ENCODE peak calls at places on chromosomes 3 and 15, in four cellular contexts. D is HCT116, J is HepG2, I is K562. C is an unnamed sample.

GRCh38 chr3:131914090-131914691 is 120.6 kb downstream of the CPNE4 start:
- DNase-seq in I (no peak), D (no peak), J (no peak), C (no peak)

GRCh38 chr3:183434992-183435391 is 6.6 kb upstream of the MCF2L2 start:
- DNase-seq in I (no peak), D (no peak), J (no peak), C (no peak)

GRCh38 chr3:56976666-56977560 is 83.6 kb upstream of the SPATA12 start:
- DNase-seq in D (no peak), J (no peak), I (no peak), C (no peak)

GRCh38 chr3:192727032-192727847 is at the start of gene FGF12:
- DNase-seq in I (peak), D (no peak), J (peak), C (peak)

GRCh38 chr3:188411750-188412149 is 257.8 kb downstream of the LPP start:
- DNase-seq in J (no peak), I (no peak), D (no peak), C (no peak)

GRCh38 chr3:44963571-44964325 is 12.2 kb downstream of the ZDHHC3 start:
- DNase-seq in D (no peak), I (no peak), J (no peak), C (no peak)

GRCh38 chr3:105878061-105878460 is 9.2 kb upstream of the CBLB start:
- DNase-seq in D (no peak), I (no peak), J (no peak), C (no peak)

GRCh38 chr15:53716909-53717878 is 42.3 kb downstream of the WDR72 start:
- DNase-seq in D (no peak), J (peak), I (no peak), C (no peak)

GRCh38 chr3:161893972-161894371 is 397.4 kb downstream of the OTOL1 start:
- DNase-seq in I (no peak), J (no peak), D (no peak), C (no peak)

GRCh38 chr15:67335534-67336222 is 81.1 kb downstream of the IQCH start:
- DNase-seq in I (no peak), J (no peak), D (no peak), C (no peak)

GRCh38 chr3:44355634-44356033 is 17.1 kb downstream of the TCAIM start:
- DNase-seq in I (peak), J (peak), D (no peak), C (no peak)

GRCh38 chr15:40506964-40507571 is 36.3 kb downstream of the CHST14 start:
- DNase-seq in J (peak), D (peak), I (peak), C (peak)

GRCh38 chr15:90512281-90512680 is 17.4 kb upstream of the CRTC3 start:
- DNase-seq in D (no peak), I (no peak), J (no peak), C (no peak)

GRCh38 chr15:41241251-41241964 is 10.3 kb downstream of the CHP1 start:
- DNase-seq in J (peak), D (no peak), I (peak), C (no peak)

GRCh38 chr3:171565671-171566070 is 105.5 kb upstream of the TNIK start:
- DNase-seq in I (no peak), J (peak), D (no peak), C (no peak)

GRCh38 chr3:186746008-186746407 is 28.8 kb downstream of the KNG1 start:
- DNase-seq in I (no peak), D (peak), J (peak), C (peak)

GRCh38 chr15:39471791-39472190 is 109.1 kb upstream of the THBS1 start:
- DNase-seq in I (no peak), D (no peak), J (no peak), C (no peak)

GRCh38 chr15:90365414-90366055 is 13.5 kb downstream of the ZNF774 start:
- DNase-seq in I (no peak), D (no peak), J (no peak), C (no peak)

GRCh38 chr3:190375250-190375649 is 12.7 kb upstream of the CLDN16 start:
- DNase-seq in J (no peak), I (no peak), D (no peak), C (no peak)

GRCh38 chr3:192879346-192880031 is 38.2 kb downstream of the MB21D2 start:
- DNase-seq in I (no peak), D (peak), J (peak), C (peak)

GRCh38 chr15:30956216-30956803 is 35.1 kb downstream of the MTMR10 start:
- DNase-seq in I (no peak), D (no peak), J (no peak), C (no peak)

GRCh38 chr3:69864141-69864540 is 124.9 kb downstream of the MITF start:
- DNase-seq in I (no peak), D (no peak), J (no peak), C (no peak)

GRCh38 chr3:69865920-69866679 is 126.8 kb downstream of the MITF start:
- DNase-seq in I (no peak), D (no peak), J (no peak), C (no peak)

GRCh38 chr3:69856965-69857364 is 117.7 kb downstream of the MITF start:
- DNase-seq in D (no peak), J (no peak), I (no peak), C (no peak)

GRCh38 chr3:69864751-69865150 is 125.5 kb downstream of the MITF start:
- DNase-seq in D (no peak), I (no peak), J (no peak), C (no peak)

DNA sequence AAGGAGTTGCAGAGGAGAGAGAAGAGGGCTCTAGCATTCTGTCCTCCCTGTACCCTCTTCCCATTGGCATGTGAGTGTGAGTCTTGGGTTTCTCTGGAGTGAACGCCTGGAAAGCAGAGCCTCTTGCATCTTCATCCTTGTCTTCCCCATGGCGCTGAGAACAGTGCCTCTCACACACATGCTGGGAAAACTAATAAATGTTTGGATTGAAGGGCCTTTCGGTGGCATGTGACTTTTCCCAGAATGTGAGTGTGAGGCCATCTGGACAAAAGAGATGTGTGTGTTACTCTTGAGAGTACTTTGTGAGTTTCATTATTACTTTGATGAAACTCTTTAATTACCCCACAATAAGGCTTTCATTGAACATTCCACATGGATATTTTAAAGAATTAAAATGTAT is 122.3 kb downstream of the MITF start:
- DNase-seq in D (no peak), J (no peak), I (no peak), C (no peak)
- TF ChIP-seq FOSL1 in D (no peak), J (no peak), I (no peak), C (no peak)

DNA sequence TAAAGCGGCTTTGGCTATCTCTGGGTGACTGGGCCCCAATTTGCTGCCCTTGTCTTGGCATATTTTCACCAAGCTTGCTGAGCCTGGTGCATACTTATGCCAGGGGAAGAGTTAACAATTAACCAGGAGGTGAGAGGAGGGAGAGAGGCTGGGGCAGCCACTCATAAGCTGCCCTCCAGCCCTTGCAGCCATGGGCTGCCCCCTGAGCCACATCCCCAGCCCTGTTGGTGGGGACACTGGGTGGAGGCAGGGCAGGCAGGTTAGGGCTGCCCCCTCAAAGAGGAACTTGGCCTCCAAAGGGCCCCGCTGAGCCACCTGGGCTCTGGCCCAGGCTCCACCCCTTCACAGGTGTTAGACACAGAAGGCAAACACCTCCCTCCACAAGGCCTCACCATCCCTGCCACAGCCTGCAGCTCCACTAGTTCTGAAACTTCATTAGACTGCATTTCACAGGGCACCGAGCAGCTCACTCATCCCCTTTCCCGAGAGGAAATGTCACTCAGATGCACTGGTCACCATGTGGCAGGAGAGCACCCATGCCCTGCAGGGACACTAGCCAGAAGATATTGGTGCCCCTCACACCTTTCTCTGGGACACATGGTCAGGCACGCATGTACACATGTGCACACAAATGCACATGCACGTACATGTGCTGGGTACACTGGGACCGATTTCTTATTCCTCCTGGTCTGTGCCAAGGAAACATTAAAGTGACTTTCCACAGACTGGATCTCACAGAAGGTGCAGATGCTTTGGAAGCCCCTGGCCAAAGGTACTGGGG is 20.2 kb downstream of the AMOTL2 start:
- DNase-seq in J (no peak), D (no peak), I (no peak), C (no peak)
- TF ChIP-seq FOSL1 in J (no peak), D (no peak), I (no peak), C (no peak)

GRCh38 chr3:11198495-11198894 is 44.2 kb downstream of the HRH1 start:
- DNase-seq in J (no peak), D (no peak), I (no peak), C (no peak)

GRCh38 chr3:11199902-11200678 is 45.8 kb downstream of the HRH1 start:
- DNase-seq in J (no peak), D (no peak), I (no peak), C (no peak)

GRCh38 chr3:11200679-11200952 is 46.3 kb downstream of the HRH1 start:
- DNase-seq in D (no peak), J (no peak), I (no peak), C (no peak)

GRCh38 chr3:11198070-11198469 is 43.8 kb downstream of the HRH1 start:
- DNase-seq in I (no peak), D (no peak), J (no peak), C (no peak)

DNA sequence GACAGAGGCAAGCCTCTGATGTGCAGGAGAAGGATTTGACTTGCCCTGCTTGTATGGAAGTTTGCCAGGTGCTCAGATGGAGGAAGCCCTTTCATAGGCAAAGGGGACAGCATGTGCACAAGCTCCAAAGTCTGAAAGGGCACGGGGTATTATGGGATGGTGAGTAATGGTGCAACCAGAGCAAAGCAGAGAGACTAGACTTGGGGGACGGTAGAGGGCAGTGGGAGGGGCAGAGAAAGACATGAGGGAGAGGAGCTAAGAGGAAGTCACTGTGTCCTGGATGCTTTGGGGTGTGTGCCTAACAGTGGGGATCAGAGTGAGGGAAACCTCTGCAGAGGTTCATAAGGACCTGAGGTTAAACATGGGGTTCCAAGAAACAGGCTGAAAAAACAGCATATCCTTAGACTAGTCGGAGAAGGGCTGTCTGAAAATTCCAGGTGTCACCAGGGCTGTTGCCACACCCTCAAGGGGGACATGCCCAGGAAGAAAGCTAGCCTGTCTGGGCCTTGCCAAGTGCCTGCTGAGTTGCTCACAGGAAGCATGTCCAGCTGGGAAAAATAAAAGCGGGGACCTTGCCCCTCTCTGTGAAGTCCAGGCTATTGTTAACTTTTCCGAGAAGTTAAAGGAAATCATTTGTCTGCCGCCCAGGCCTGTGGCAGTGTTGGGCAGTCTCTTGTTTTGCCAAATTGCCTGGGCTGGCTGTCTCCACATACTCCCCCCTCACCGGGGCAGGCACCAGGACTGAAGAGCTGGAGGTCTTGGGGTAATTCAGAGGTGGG is 47.1 kb downstream of the HRH1 start:
- DNase-seq in D (no peak), I (no peak), J (peak), C (no peak)
- TF ChIP-seq FOSL1 in D (no peak), I (no peak), J (no peak), C (no peak)

DNA sequence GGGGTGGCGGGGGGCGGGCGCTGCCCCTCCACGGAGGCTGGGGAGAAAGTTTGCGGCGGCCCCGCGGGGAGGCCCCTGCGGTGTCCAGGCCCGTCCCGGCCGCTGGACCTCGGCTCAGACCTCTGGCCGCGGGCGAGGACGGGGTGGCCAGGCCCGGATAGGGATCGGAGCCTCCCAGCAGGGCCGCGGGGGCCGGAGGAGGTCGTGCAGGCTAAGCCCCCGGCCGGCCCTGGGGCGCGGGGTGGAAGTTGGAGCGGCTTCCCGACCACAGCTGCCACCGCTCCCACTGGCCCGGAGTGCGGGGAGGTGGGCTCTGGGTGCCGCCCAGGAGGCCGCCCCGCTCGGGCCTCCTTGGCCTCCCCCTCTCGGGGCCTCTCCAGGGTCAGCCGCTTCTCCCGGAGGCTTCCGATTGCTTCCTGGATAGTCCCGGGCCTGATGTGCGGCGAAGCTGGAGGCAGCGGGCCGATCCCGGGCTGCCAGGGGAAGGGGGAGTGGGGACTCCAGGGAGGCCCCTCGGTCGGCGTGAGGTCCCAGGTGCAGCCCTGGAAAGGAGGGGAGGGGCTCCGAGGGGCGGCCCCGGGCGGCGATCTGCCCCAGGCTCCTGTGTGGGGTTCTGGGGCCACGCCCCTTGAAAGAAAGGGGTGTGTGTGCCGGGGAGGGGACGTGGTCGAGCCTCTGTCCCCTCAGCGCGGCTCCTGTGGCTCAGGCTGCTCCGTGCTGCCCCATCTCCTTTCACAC is 907 bp downstream of the PLXNA1 start:
- DNase-seq in D (no peak), J (no peak), I (peak), C (peak)
- TF ChIP-seq FOSL1 in D (no peak), J (no peak), I (no peak), C (no peak)